ENCODE peak calls at places on chromosomes 4 and X, in seven cellular contexts. G is A549; T is CD8-positive, alpha-beta T cell; V is tibial artery; Y is mammary epithelial cell; D is cardiac muscle cell; E is NT2/D1. X is an unnamed sample.
A peak's percentile ranks its signal among the peaks of the same experiment; 100 is the strongest.

GRCh38 chrX:18537524-18537923 is 112.1 kb downstream of the CDKL5 start:
- DNase-seq in G (no peak), T (no peak), V (no peak), Y (no peak), D (no peak), E (no peak), X (no peak)

GRCh38 chr4:101271516-101271915 is 75.8 kb downstream of the PPP3CA start:
- DNase-seq in G (no peak), T (no peak), V (no peak), Y (no peak), D (peak; percentile 46), E (no peak), X (no peak)

GRCh38 chrX:109600114-109600710 is 24.8 kb downstream of the KCNE5 start:
- DNase-seq in G (no peak), T (no peak), V (no peak), Y (no peak), D (peak; percentile 52), E (no peak), X (no peak)

GRCh38 chr4:40121515-40121914 is 64.9 kb downstream of the N4BP2 start:
- DNase-seq in G (no peak), T (no peak), V (no peak), Y (peak; percentile 70), D (no peak), E (no peak), X (no peak)

GRCh38 chr4:146243141-146243882 is 29.0 kb downstream of the REELD1 start:
- DNase-seq in G (no peak), T (peak; percentile 37), V (no peak), Y (no peak), D (no peak), E (no peak), X (no peak)

GRCh38 chrX:8179653-8180052 is 8.6 kb upstream of the VCX2 start:
- DNase-seq in G (peak; percentile 1), T (no peak), V (no peak), Y (no peak), D (no peak), E (no peak), X (no peak)

GRCh38 chr4:1993169-1993516 is 15.6 kb downstream of the NELFA start:
- DNase-seq in G (no peak), T (no peak), V (no peak), Y (no peak), D (no peak), E (no peak), X (no peak)

GRCh38 chrX:37830371-37830770 is 17.0 kb downstream of the DYNLT3 start:
- DNase-seq in G (no peak), T (no peak), V (no peak), Y (no peak), D (no peak), E (no peak), X (no peak)

GRCh38 chrX:41661366-41662095 is 27.2 kb upstream of the GPR34 start:
- DNase-seq in G (no peak), T (no peak), V (no peak), Y (peak; percentile 25), D (no peak), E (no peak), X (no peak)

GRCh38 chr4:56132835-56133234 is 184.1 kb downstream of the CEP135 start:
- DNase-seq in G (no peak), T (no peak), V (no peak), Y (no peak), D (no peak), E (no peak), X (no peak)

GRCh38 chrX:77451041-77451440 is 3.9 kb downstream of the FGF16 start:
- DNase-seq in G (no peak), T (no peak), V (no peak), Y (peak; percentile 76), D (no peak), E (no peak), X (no peak)

GRCh38 chrX:69065451-69065850 is 99.8 kb downstream of the PJA1 start:
- DNase-seq in G (no peak), T (no peak), V (no peak), Y (peak; percentile 46), D (no peak), E (no peak), X (no peak)

GRCh38 chrX:68504237-68504636 is 5.4 kb downstream of the YIPF6 start:
- DNase-seq in G (peak; percentile 16), T (peak; percentile 44), V (no peak), Y (peak; percentile 68), D (no peak), E (no peak), X (no peak)

GRCh38 chr4:40446785-40447184 is 111.7 kb downstream of the CHRNA9 start:
- DNase-seq in G (no peak), T (no peak), V (no peak), Y (peak; percentile 77), D (no peak), E (no peak), X (no peak)

GRCh38 chr4:112214397-112215264 is 17.0 kb upstream of the AP1AR start:
- DNase-seq in G (peak; percentile 46), T (no peak), V (no peak), Y (peak; percentile 21), D (peak; percentile 20), E (no peak), X (no peak)

GRCh38 chr4:79982587-79983327 is 90.3 kb downstream of the ANTXR2 start:
- DNase-seq in G (no peak), T (no peak), V (no peak), Y (no peak), D (no peak), E (no peak), X (no peak)

GRCh38 chr4:4333265-4333706 is 43.2 kb downstream of the ZBTB49 start:
- DNase-seq in G (no peak), T (no peak), V (no peak), Y (peak; percentile 41), D (no peak), E (no peak), X (no peak)

GRCh38 chrX:28595346-28595745 is 8.1 kb downstream of the IL1RAPL1 start:
- DNase-seq in G (no peak), T (no peak), V (no peak), Y (no peak), D (no peak), E (no peak), X (no peak)

GRCh38 chr4:183011213-183011907 is 87.7 kb upstream of the WWC2 start:
- DNase-seq in G (no peak), T (no peak), V (no peak), Y (no peak), D (no peak), E (no peak), X (no peak)

GRCh38 chr4:74157743-74158560 is at the start of gene MTHFD2L:
- DNase-seq in G (peak; percentile 89), T (peak; percentile 78), V (peak; percentile 97), Y (peak; percentile 92), D (peak; percentile 90), E (peak; percentile 66), X (peak; percentile 91)

GRCh38 chr4:184384810-184385557 is 89.4 kb downstream of the IRF2 start:
- DNase-seq in G (no peak), T (no peak), V (no peak), Y (peak; percentile 72), D (no peak), E (no peak), X (no peak)

GRCh38 chr4:184382189-184382846 is 92.0 kb downstream of the IRF2 start:
- DNase-seq in G (no peak), T (no peak), V (no peak), Y (no peak), D (peak; percentile 20), E (no peak), X (no peak)

GRCh38 chr4:184384056-184384809 is 90.1 kb downstream of the IRF2 start:
- DNase-seq in G (no peak), T (no peak), V (no peak), Y (peak; percentile 93), D (peak; percentile 28), E (no peak), X (no peak)

GRCh38 chr4:184385705-184386141 is 88.6 kb downstream of the IRF2 start:
- DNase-seq in G (no peak), T (no peak), V (no peak), Y (peak; percentile 76), D (no peak), E (no peak), X (no peak)

DNA sequence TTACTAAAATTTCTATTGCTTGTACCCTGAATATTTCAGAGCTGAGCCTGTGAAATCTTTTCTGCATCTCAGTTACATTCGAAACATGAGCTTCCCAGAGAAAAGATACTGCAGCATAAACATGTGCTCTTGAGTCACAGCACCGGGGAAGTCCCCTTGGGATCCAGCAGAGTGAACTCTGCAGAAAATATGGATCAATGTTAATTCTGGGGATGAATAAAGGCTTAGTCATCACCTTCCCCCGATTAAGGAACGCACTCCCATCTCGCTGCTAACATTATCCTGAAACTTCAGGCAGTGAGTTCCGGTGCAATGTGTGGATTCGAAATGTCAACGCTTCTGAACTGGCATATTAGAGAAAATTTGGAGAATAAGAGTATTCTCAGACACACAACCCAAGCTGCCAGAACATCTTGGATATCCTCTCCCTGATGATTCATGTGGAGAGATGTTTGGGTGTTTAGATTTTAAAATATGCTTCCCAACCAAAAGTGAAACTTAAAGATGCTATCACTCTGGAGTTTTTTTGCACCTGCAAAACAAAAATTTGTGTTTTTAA is 90.8 kb downstream of the IRF2 start:
- DNase-seq in G (peak; percentile 64), T (no peak), V (peak; percentile 73), Y (peak; percentile 97), D (no peak), E (no peak), X (no peak)
- H3K4me1 ChIP-seq in G (peaks cover 21% of the 10 kb centered on the region), T (peaks cover 47% of the 10 kb centered on the region), V (peaks cover 4% of the 10 kb centered on the region), Y (peaks cover 41% of the 10 kb centered on the region), D (peaks cover 45% of the 10 kb centered on the region), E (peaks cover 10% of the 10 kb centered on the region), X (peaks cover 18% of the 10 kb centered on the region)

GRCh38 chrX:137549846-137550534 is 15.9 kb upstream of the ZIC3 start:
- DNase-seq in G (no peak), T (no peak), V (no peak), Y (no peak), D (no peak), E (no peak), X (no peak)
- H3K4me3 ChIP-seq in G (no peak overlapping the region), T (no peak overlapping the region), V (no peak overlapping the region), Y (no peak overlapping the region), D (peak overlapping the region; percentile 18), E (peak overlapping the region; percentile 24), X (no peak overlapping the region)

GRCh38 chr4:3192188-3192587 is 56.8 kb upstream of the MSANTD1 start:
- DNase-seq in G (no peak), T (no peak), V (no peak), Y (peak; percentile 4), D (no peak), E (no peak), X (no peak)

GRCh38 chr4:3189459-3189858 is 59.5 kb upstream of the MSANTD1 start:
- DNase-seq in G (no peak), T (no peak), V (no peak), Y (no peak), D (no peak), E (no peak), X (no peak)

GRCh38 chr4:3193531-3194203 is 55.3 kb upstream of the MSANTD1 start:
- DNase-seq in G (no peak), T (no peak), V (no peak), Y (no peak), D (no peak), E (no peak), X (no peak)

GRCh38 chr4:3190549-3190948 is 58.4 kb upstream of the MSANTD1 start:
- DNase-seq in G (no peak), T (no peak), V (no peak), Y (no peak), D (no peak), E (no peak), X (no peak)

GRCh38 chr4:3192827-3193226 is 56.1 kb upstream of the MSANTD1 start:
- DNase-seq in G (no peak), T (no peak), V (no peak), Y (no peak), D (no peak), E (no peak), X (no peak)
- H3K4me1 ChIP-seq in G (no peaks in the 10 kb centered on the region), T (peaks cover 48% of the 10 kb centered on the region), V (no peaks in the 10 kb centered on the region), Y (peaks cover 7% of the 10 kb centered on the region), D (no peaks in the 10 kb centered on the region), E (no peaks in the 10 kb centered on the region), X (no peaks in the 10 kb centered on the region)

GRCh38 chr4:169658970-169659735 is 38.8 kb downstream of the CLCN3 start:
- DNase-seq in G (no peak), T (no peak), V (no peak), Y (peak; percentile 2), D (no peak), E (no peak), X (no peak)
- H3K4me3 ChIP-seq in G (peak overlapping the region; percentile 53), T (no peak overlapping the region), V (peak overlapping the region; percentile 52), Y (peak overlapping the region; percentile 69), D (no peak overlapping the region), E (no peak overlapping the region), X (no peak overlapping the region)

X was measured in iPS DF 6.9.